ENCODE peak calls at places on chromosomes 6 and 20, in six cellular contexts. H is heart left ventricle, Q is uterus, M is tibial nerve, P is gastrocnemius medialis, O is suprapubic skin. W is an unnamed sample.
A peak's percentile ranks its signal among the peaks of the same experiment; 100 is the strongest.

GRCh38 chr20:20755674-20756319 is 43.4 kb upstream of the RALGAPA2 start:
- DNase-seq in H (no peak), Q (no peak), M (no peak), P (no peak), O (no peak), W (no peak)

GRCh38 chr6:135883045-135883444 is 31.5 kb downstream of the PDE7B start:
- DNase-seq in H (no peak), Q (no peak), M (no peak), P (no peak), O (no peak), W (no peak)

GRCh38 chr20:59177266-59178250 is 13.9 kb downstream of the ZNF831 start:
- DNase-seq in H (no peak), Q (no peak), M (no peak), P (no peak), O (no peak), W (no peak)

GRCh38 chr20:63102720-63103375 is 96.1 kb upstream of the BHLHE23 start:
- DNase-seq in H (peak; percentile 33), Q (peak; percentile 28), M (no peak), P (no peak), O (no peak), W (peak; percentile 61)

GRCh38 chr6:45896783-45897441 is 118.7 kb downstream of the CLIC5 start:
- DNase-seq in H (no peak), Q (no peak), M (no peak), P (no peak), O (peak; percentile 69), W (no peak)

GRCh38 chr6:109484161-109484560 is 1.1 kb upstream of the ZBTB24 start:
- DNase-seq in H (no peak), Q (no peak), M (no peak), P (no peak), O (no peak), W (no peak)

GRCh38 chr6:85594197-85594930 is 706 bp upstream of the SNX14 start:
- DNase-seq in H (no peak), Q (no peak), M (no peak), P (no peak), O (no peak), W (peak; percentile 25)

GRCh38 chr6:4801491-4802118 is 25.4 kb downstream of the CDYL start:
- DNase-seq in H (no peak), Q (no peak), M (no peak), P (no peak), O (no peak), W (no peak)

GRCh38 chr6:37794825-37795224 is 24.7 kb upstream of the ZFAND3 start:
- DNase-seq in H (no peak), Q (no peak), M (no peak), P (peak; percentile 74), O (no peak), W (no peak)

GRCh38 chr6:124967444-124967843 is 5.2 kb downstream of the RNF217 start:
- DNase-seq in H (no peak), Q (no peak), M (no peak), P (no peak), O (no peak), W (no peak)

GRCh38 chr6:25138024-25138696 is 141.0 kb upstream of the CARMIL1 start:
- DNase-seq in H (peak; percentile 70), Q (peak; percentile 79), M (no peak), P (peak; percentile 30), O (no peak), W (peak; percentile 46)

GRCh38 chr20:52649727-52650126 is 322.4 kb upstream of the TSHZ2 start:
- DNase-seq in H (no peak), Q (no peak), M (no peak), P (no peak), O (no peak), W (no peak)

GRCh38 chr20:61419501-61419900 is 167.4 kb downstream of the CDH4 start:
- DNase-seq in H (no peak), Q (no peak), M (no peak), P (no peak), O (no peak), W (no peak)

GRCh38 chr20:56453347-56453746 is 15.1 kb upstream of the RTF2 start:
- DNase-seq in H (no peak), Q (no peak), M (no peak), P (no peak), O (no peak), W (no peak)

GRCh38 chr20:17796096-17796563 is 96.4 kb downstream of the BANF2 start:
- DNase-seq in H (peak; percentile 36), Q (peak; percentile 75), M (no peak), P (peak; percentile 19), O (peak; percentile 68), W (no peak)

GRCh38 chr20:44031001-44031574 is 116.4 kb downstream of the TOX2 start:
- DNase-seq in H (no peak), Q (no peak), M (no peak), P (no peak), O (no peak), W (no peak)

GRCh38 chr6:53793318-53793975 is 1.4 kb upstream of the LRRC1 start:
- DNase-seq in H (peak; percentile 40), Q (peak; percentile 47), M (no peak), P (no peak), O (peak; percentile 66), W (no peak)

DNA sequence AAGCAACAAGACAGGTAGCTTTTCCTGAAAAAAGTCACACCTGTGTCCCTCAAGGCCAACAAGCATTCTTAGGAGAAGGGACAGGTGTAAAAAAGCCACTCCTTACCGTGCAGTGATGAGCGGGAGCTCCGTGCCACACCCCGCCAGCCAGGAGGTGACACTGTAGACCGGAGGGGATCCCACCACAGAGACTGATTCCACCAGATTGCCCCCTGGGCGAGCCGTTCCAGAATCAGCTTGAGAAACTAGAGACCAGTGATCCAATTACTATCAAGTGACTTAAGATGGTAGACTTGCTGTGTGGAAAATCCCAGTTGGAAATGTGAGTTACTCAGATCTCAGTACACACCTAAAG is 37.4 kb downstream of the PKHD1 start:
- DNase-seq in H (no peak), Q (no peak), M (no peak), P (no peak), O (no peak), W (no peak)
- H3K27ac ChIP-seq in H (no peak overlapping the region), Q (no peak overlapping the region), M (no peak overlapping the region), P (no peak overlapping the region), O (no peak overlapping the region), W (no peak overlapping the region)

DNA sequence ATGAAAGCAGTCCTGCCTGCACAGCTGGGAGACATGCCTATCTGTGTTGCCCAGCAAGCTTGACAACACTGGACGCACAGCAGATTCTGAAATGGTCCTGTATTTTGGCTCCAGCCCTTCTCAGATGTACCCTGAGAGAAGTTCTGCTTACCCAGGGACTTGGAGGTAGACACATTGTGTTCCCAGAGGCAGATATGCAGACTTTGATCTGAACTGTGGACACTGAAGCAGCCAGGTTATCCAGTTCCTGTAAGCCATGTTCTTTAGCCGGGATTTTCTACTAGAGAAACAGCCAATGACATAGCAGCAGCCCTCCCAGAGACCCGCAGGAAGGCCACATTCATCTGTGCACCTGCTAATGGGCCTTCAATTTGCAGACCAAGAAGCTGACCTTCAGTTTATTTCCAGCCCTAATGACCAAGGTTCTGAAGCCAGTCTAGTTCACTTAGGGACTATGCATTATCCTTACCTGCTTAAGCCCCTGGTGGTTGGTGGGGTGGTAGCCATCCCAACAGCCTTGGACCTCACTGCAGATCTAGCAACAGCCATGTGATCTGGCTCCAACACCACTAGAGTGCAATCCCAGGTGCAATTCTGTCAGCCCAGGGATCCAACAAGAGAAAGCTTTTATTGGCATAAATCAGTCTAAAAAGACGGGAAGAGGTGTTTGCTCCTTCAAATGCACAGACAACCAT is 134.2 kb downstream of the MEI4 start:
- DNase-seq in H (no peak), Q (no peak), M (no peak), P (no peak), O (no peak), W (no peak)
- TF ChIP-seq CTCF in H (no peak), Q (no peak), M (no peak), P (no peak), O (no peak), W (no peak)

GRCh38 chr6:36132221-36132895 is 2.0 kb downstream of the MAPK13 start:
- DNase-seq in H (no peak), Q (no peak), M (no peak), P (no peak), O (peak; percentile 52), W (no peak)

GRCh38 chr6:36128793-36129192 is 1.5 kb upstream of the MAPK13 start:
- DNase-seq in H (no peak), Q (no peak), M (no peak), P (no peak), O (peak; percentile 55), W (no peak)

GRCh38 chr6:36129889-36130671 is at the start of gene MAPK13:
- DNase-seq in H (no peak), Q (no peak), M (no peak), P (no peak), O (peak; percentile 60), W (no peak)

GRCh38 chr6:36131517-36132220 is 1.4 kb downstream of the MAPK13 start:
- DNase-seq in H (no peak), Q (peak; percentile 40), M (no peak), P (no peak), O (peak; percentile 72), W (peak; percentile 47)

DNA sequence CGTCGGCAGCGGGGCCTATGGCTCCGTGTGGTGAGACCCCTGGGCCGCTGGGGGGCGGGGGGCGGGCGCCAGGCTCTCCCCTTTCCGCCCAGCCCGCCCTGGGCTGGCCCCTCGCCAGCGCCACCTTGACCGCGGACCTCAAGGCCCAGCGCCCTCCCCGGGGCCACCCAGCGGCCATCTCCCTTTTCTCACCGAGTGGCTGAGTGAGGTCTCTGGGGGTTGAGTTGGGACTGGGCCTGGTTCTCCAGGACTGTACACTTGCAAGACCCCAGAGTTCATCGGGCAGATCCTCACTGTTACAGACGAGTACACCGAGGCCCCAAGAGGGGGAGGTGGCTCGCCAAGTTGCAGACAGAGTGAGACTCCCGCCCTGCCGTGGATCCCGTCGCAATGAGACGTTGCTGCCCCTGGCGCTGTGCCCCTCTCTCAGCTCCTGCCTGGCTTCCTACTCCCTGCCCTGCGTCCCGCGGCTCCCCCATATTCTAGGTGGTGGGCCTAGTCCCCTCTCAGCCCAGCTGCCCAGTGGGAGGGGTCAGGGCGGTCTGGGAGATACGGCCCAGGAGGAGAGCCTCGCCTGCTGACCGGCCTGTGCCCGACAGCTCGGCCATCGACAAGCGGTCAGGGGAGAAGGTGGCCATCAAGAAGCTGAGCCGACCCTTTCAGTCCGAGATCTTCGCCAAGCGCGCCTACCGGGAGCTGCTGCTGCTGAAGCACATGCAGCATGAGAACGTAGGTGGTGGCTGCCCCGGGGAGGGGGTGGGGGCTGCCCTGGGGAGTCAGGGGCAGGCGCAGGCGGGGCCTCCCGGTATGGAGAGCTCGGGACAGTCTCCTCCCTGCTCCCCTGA is 581 bp downstream of the MAPK13 start:
- DNase-seq in H (no peak), Q (no peak), M (no peak), P (no peak), O (peak; percentile 78), W (peak; percentile 37)
- H3K27me3 ChIP-seq in H (peaks cover 4% of the 10 kb centered on the region), Q (peaks cover 3% of the 10 kb centered on the region), M (no peaks in the 10 kb centered on the region), P (peaks cover 12% of the 10 kb centered on the region), O (no peaks in the 10 kb centered on the region), W (no peaks in the 10 kb centered on the region)

GRCh38 chr20:49286689-49287551 is 9.1 kb upstream of the ZNFX1 start:
- DNase-seq in H (no peak), Q (no peak), M (no peak), P (no peak), O (no peak), W (no peak)

GRCh38 chr20:49285813-49286494 is 8.1 kb upstream of the ZNFX1 start:
- DNase-seq in H (no peak), Q (no peak), M (no peak), P (no peak), O (no peak), W (no peak)

GRCh38 chr20:49288784-49289696 is 11.2 kb upstream of the ZNFX1 start:
- DNase-seq in H (no peak), Q (no peak), M (no peak), P (no peak), O (no peak), W (no peak)

GRCh38 chr20:49287555-49288249 is 9.8 kb upstream of the ZNFX1 start:
- DNase-seq in H (no peak), Q (no peak), M (no peak), P (no peak), O (no peak), W (no peak)

GRCh38 chr20:49288250-49288751 is 10.4 kb upstream of the ZNFX1 start:
- DNase-seq in H (no peak), Q (no peak), M (no peak), P (no peak), O (no peak), W (no peak)
- H3K27ac ChIP-seq in H (no peak overlapping the region), Q (no peak overlapping the region), M (no peak overlapping the region), P (no peak overlapping the region), O (peak overlapping the region; percentile 51), W (no peak overlapping the region)

W was measured in CD4-positive, alpha-beta T cell.